ENCODE peak calls at places on chromosomes 4 and X, in four cellular contexts. B is HepG2, J is K562, D is GM12878. Y is an unnamed sample.

GRCh38 chr4:149961876-149962597 is 116.2 kb upstream of the DCLK2 start:
- DNase-seq in J (no peak), B (no peak), D (no peak), Y (no peak)

GRCh38 chrX:10022580-10023245 is 55.6 kb downstream of the CLDN34 start:
- DNase-seq in J (no peak), D (no peak), B (no peak), Y (no peak)

GRCh38 chr4:156442961-156443360 is 489.3 kb upstream of the CTSO start:
- DNase-seq in J (no peak), D (no peak), B (no peak), Y (no peak)

GRCh38 chr4:127781303-127782024 is 658 bp upstream of the HSPA4L start:
- DNase-seq in B (no peak), D (no peak), J (no peak), Y (no peak)

GRCh38 chrX:27222661-27223060 is 240.5 kb downstream of the PPP4R3C start:
- DNase-seq in D (no peak), J (no peak), B (no peak), Y (no peak)

GRCh38 chr4:156870166-156870565 is 101.4 kb downstream of the PDGFC start:
- DNase-seq in J (no peak), B (no peak), D (no peak), Y (no peak)

GRCh38 chr4:106062452-106062875 is 167.2 kb downstream of the NPNT start:
- DNase-seq in D (no peak), J (peak; percentile 11), B (peak; percentile 80), Y (peak; percentile 4)

GRCh38 chrX:106484233-106484632 is 127.5 kb upstream of the RADX start:
- DNase-seq in D (peak; percentile 64), B (no peak), J (no peak), Y (no peak)

GRCh38 chr4:118113220-118113619 is 78.9 kb downstream of the NDST3 start:
- DNase-seq in B (no peak), D (no peak), J (no peak), Y (no peak)

GRCh38 chrX:78710146-78710545 is 37.4 kb upstream of the LPAR4 start:
- DNase-seq in J (no peak), B (no peak), D (no peak), Y (no peak)

GRCh38 chr4:40550900-40551546 is 78.6 kb downstream of the RBM47 start:
- DNase-seq in D (peak; percentile 76), J (peak; percentile 63), B (peak; percentile 54), Y (no peak)

GRCh38 chrX:17842769-17843525 is 18.2 kb downstream of the RAI2 start:
- DNase-seq in J (no peak), D (no peak), B (no peak), Y (no peak)

GRCh38 chrX:8125566-8125965 is 45.5 kb downstream of the VCX2 start:
- DNase-seq in B (no peak), D (no peak), J (no peak), Y (no peak)

GRCh38 chr4:22515888-22516541 is at the start of gene ADGRA3:
- DNase-seq in J (peak; percentile 17), D (no peak), B (peak; percentile 56), Y (peak; percentile 61)

GRCh38 chr4:1421650-1422049 is 15.4 kb upstream of the NKX1-1 start:
- DNase-seq in J (no peak), B (no peak), D (no peak), Y (no peak)

GRCh38 chr4:73653695-73654106 is 33.5 kb upstream of the RASSF6 start:
- DNase-seq in B (peak; percentile 45), D (peak; percentile 43), J (peak; percentile 44), Y (peak; percentile 69)

GRCh38 chrX:143429021-143429570 is 88.2 kb downstream of the SPANXN3 start:
- DNase-seq in J (no peak), B (no peak), D (no peak), Y (no peak)

GRCh38 chrX:118109065-118109464 is 7.5 kb downstream of the KLHL13 start:
- DNase-seq in D (no peak), J (no peak), B (no peak), Y (no peak)

GRCh38 chrX:96435636-96436035 is 249.0 kb upstream of the DIAPH2 start:
- DNase-seq in J (no peak), D (no peak), B (no peak), Y (no peak)

GRCh38 chr4:146398404-146398803 is 123.3 kb downstream of the SLC10A7 start:
- DNase-seq in B (no peak), J (no peak), D (no peak), Y (no peak)

GRCh38 chrX:72620550-72621145 is 48.0 kb upstream of the HDAC8 start:
- DNase-seq in D (no peak), J (peak; percentile 67), B (peak; percentile 2), Y (peak; percentile 46)

GRCh38 chrX:110383414-110383813 is 24.8 kb downstream of the RTL9 start:
- DNase-seq in D (no peak), J (no peak), B (no peak), Y (no peak)

GRCh38 chrX:1165535-1166196 is 46.8 kb downstream of the CRLF2 start:
- DNase-seq in B (no peak), J (no peak), D (no peak), Y (no peak)

GRCh38 chrX:355329-356050 is 31.2 kb downstream of the PPP2R3B start:
- DNase-seq in D (peak; percentile 3), J (no peak), B (no peak), Y (no peak)

GRCh38 chr4:60683357-60683756 is 516.8 kb upstream of the ADGRL3 start:
- DNase-seq in B (no peak), D (no peak), J (no peak), Y (no peak)

GRCh38 chr4:125849869-125850268 is 535.1 kb downstream of the FAT4 start:
- DNase-seq in B (no peak), D (no peak), J (peak; percentile 0), Y (no peak)

GRCh38 chr4:184987493-184988031 is 30.7 kb upstream of the HELT start:
- DNase-seq in B (no peak), D (no peak), J (no peak), Y (no peak)

GRCh38 chr4:182231080-182231479 is 12.1 kb upstream of the TENM3 start:
- DNase-seq in B (no peak), D (no peak), J (no peak), Y (no peak)

GRCh38 chr4:92362002-92362401 is 58.2 kb downstream of the GRID2 start:
- DNase-seq in B (no peak), J (no peak), D (no peak), Y (no peak)

GRCh38 chrX:139203681-139204575 is 326.6 kb upstream of the F9 start:
- DNase-seq in J (no peak), D (no peak), B (no peak), Y (peak; percentile 33)

GRCh38 chr4:12787261-12787660 is 696.9 kb downstream of the RAB28 start:
- DNase-seq in B (no peak), J (no peak), D (no peak), Y (no peak)

GRCh38 chr4:4248885-4249203 is 821 bp upstream of the TMEM128 start:
- DNase-seq in D (no peak), J (peak; percentile 29), B (peak; percentile 9), Y (no peak)

GRCh38 chr4:180527993-180528392 is 1715.2 kb upstream of the TENM3 start:
- DNase-seq in D (no peak), B (no peak), J (no peak), Y (no peak)

GRCh38 chrX:46444011-46444410 is 101.2 kb downstream of the ZNF674 start:
- DNase-seq in B (peak; percentile 40), J (peak; percentile 14), D (no peak), Y (no peak)

GRCh38 chr4:83011779-83012630 is 1.4 kb upstream of the LIN54 start:
- DNase-seq in D (no peak), J (peak; percentile 59), B (no peak), Y (peak; percentile 37)

GRCh38 chr4:7842384-7843279 is 97.0 kb downstream of the AFAP1 start:
- DNase-seq in D (no peak), B (no peak), J (no peak), Y (no peak)
- TF ChIP-seq SP1 in D (no peak), B (no peak), J (no peak), Y (no peak)

GRCh38 chr4:10526431-10527222 is 69.4 kb upstream of the ZNF518B start:
- DNase-seq in J (peak; percentile 42), D (no peak), B (no peak), Y (no peak)

GRCh38 chr4:10532155-10532554 is 74.9 kb upstream of the ZNF518B start:
- DNase-seq in B (no peak), J (no peak), D (no peak), Y (no peak)

GRCh38 chr4:10527438-10527837 is 70.2 kb upstream of the ZNF518B start:
- DNase-seq in J (no peak), D (no peak), B (no peak), Y (no peak)

GRCh38 chr4:10529891-10530786 is 72.9 kb upstream of the ZNF518B start:
- DNase-seq in B (no peak), D (no peak), J (no peak), Y (no peak)

DNA sequence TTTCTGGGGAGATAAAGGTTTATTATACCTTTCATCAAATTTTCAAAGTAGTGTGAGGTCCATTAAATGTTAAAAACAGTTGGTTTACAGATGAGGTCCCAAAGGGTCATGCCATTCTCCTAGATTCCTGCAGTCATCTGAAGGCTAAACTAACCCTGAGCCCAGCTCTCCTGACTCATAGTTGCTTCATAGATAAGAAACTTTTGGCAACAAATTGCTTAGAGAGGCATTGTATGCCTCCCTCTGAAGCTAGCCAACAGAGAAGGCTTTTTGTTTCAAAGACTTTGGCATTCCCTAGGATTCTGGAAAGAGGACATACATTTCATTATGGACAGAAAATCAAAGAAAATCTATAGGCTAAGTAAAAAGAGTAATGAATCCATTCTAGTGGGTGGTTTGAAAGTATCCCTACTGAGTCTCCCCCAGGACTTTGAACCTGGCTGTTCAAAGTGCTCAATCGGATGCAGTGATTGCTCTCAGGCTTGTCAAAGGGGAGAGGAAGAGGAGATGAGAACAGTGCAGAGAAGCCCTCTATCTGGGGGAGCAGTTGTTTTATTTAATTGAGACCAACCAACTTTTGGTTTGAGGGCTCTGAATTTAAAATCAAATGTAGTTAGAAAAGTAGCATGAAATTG is 72.1 kb upstream of the ZNF518B start:
- DNase-seq in D (no peak), J (peak; percentile 5), B (no peak), Y (no peak)
- TF ChIP-seq FOXM1 in D (no peak), J (no peak), B (no peak), Y (no peak)

GRCh38 chr4:2537011-2537830 is 774 bp downstream of the FAM193A start:
- DNase-seq in D (no peak), B (peak; percentile 44), J (peak; percentile 41), Y (peak; percentile 40)
- TF ChIP-seq SP1 in D (no peak), B (no peak), J (no peak), Y (no peak)

DNA sequence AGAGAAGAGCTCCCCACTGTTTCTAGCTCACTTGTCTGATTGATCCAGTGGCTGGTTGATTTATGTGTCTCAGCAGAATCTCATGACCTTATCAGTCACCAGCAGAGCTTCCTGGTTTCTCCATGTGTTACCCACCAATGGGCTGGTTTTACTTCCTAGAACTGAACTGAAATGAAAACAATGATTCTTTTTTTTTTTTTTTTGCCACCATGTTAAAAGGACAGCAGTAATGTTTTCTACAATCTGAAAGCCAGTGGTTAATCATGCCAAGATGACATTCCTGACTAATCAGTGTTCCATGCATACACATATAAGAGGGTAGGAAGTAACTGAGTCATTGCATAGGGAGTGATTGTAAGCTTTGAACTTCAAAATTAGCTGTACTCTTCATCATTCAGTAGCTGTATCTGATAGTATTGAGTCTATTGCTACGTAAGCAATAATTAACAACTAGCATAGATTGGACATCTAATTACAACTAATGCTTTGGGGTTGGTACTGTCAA is 67.7 kb downstream of the SLC4A4 start:
- DNase-seq in B (no peak), J (peak; percentile 88), D (no peak), Y (no peak)
- TF ChIP-seq FOXM1 in B (no peak), J (no peak), D (no peak), Y (no peak)